ENCODE peak calls at places on chromosomes 4 and X, in four cellular contexts. H is fibroblast of mammary gland, A is SK-N-SH, S is colonic mucosa. J is an unnamed sample.

GRCh38 chrX:124325732-124326131 is 6.7 kb upstream of the TEX13D start:
- DNase-seq in H (no peak), A (no peak), S (no peak), J (no peak)

GRCh38 chrX:43836435-43837184 is 45.6 kb downstream of the MAOB start:
- DNase-seq in H (peak), A (peak), S (no peak), J (peak)

GRCh38 chrX:123665197-123665596 is 67.7 kb downstream of the THOC2 start:
- DNase-seq in H (peak), A (no peak), S (no peak), J (peak)

GRCh38 chr4:95318483-95318882 is 230.3 kb downstream of the UNC5C start:
- DNase-seq in H (no peak), A (peak), S (no peak), J (no peak)

GRCh38 chrX:119757979-119758681 is at the start of gene SOWAHD:
- DNase-seq in H (no peak), A (peak), S (peak), J (no peak)

GRCh38 chr4:142778430-142778829 is 67.7 kb downstream of the INPP4B start:
- DNase-seq in H (peak), A (no peak), S (no peak), J (peak)

GRCh38 chrX:103386332-103386731 is 10.0 kb downstream of the BEX3 start:
- DNase-seq in H (no peak), A (no peak), S (no peak), J (no peak)

GRCh38 chr4:3424522-3425095 is 17.2 kb upstream of the HGFAC start:
- DNase-seq in H (no peak), A (no peak), S (no peak), J (no peak)

GRCh38 chr4:151584101-151584500 is 175.1 kb downstream of the FHIP1A start:
- DNase-seq in H (no peak), A (no peak), S (no peak), J (no peak)

GRCh38 chr4:180296036-180296599 is 1947.1 kb upstream of the TENM3 start:
- DNase-seq in H (no peak), A (no peak), S (no peak), J (no peak)

GRCh38 chr4:6019316-6020263 is 1.4 kb upstream of the C4orf50 start:
- DNase-seq in H (peak), A (peak), S (peak), J (peak)

GRCh38 chr4:65242156-65242846 is 428.0 kb downstream of the EPHA5 start:
- DNase-seq in H (no peak), A (no peak), S (no peak), J (no peak)

GRCh38 chr4:992297-993110 is 700 bp downstream of the SLC26A1 start:
- DNase-seq in H (no peak), A (no peak), S (peak), J (no peak)

GRCh38 chr4:71430609-71431008 is 91.8 kb downstream of the SLC4A4 start:
- DNase-seq in H (no peak), A (no peak), S (no peak), J (no peak)

GRCh38 chr4:34824515-34824914 is 1419.8 kb downstream of the ARAP2 start:
- DNase-seq in H (no peak), A (no peak), S (no peak), J (no peak)

GRCh38 chr4:54054501-54054900 is 9.9 kb downstream of the CHIC2 start:
- DNase-seq in H (no peak), A (peak), S (no peak), J (no peak)

GRCh38 chr4:151681085-151681484 is 79.7 kb downstream of the GATB start:
- DNase-seq in H (no peak), A (no peak), S (no peak), J (no peak)

GRCh38 chr4:72302981-72303704 is 265.9 kb downstream of the ADAMTS3 start:
- DNase-seq in H (peak), A (peak), S (peak), J (peak)

GRCh38 chr4:15414601-15415091 is 13.2 kb upstream of the C1QTNF7 start:
- DNase-seq in H (peak), A (no peak), S (no peak), J (peak)

GRCh38 chr4:86961605-86962295 is 26.9 kb downstream of the AFF1 start:
- DNase-seq in H (peak), A (no peak), S (no peak), J (peak)

GRCh38 chrX:28847423-28847822 is 260.2 kb downstream of the IL1RAPL1 start:
- DNase-seq in H (peak), A (no peak), S (no peak), J (peak)

GRCh38 chr4:3780347-3781171 is 14.4 kb downstream of the ADRA2C start:
- DNase-seq in H (no peak), A (peak), S (peak), J (no peak)

GRCh38 chrX:87661761-87662160 is 144.2 kb downstream of the KLHL4 start:
- DNase-seq in H (no peak), A (no peak), S (no peak), J (no peak)

GRCh38 chrX:87664381-87664780 is 146.8 kb downstream of the KLHL4 start:
- DNase-seq in H (peak), A (peak), S (no peak), J (peak)

DNA sequence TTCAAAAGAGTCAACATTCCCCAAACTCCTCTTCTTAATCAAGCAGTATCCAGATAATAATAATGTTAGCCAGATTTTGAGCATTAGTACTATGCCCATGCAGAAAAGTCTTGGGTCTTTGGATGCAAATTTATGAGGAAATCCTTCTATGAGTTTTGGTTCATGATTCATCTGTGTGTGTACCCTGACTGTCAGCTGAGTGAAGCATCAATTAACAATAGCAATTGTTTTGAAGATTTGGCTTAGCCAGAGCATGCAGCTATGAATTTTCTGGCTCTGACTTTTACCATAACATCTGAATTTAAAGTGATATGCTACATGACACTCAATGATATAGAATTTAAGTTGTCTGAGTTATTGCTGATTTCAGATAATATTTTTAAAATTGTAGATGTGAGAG is 145.8 kb downstream of the KLHL4 start:
- DNase-seq in H (no peak), A (no peak), S (no peak), J (no peak)
- TF ChIP-seq CTCF in H (no peak), A (no peak), S (no peak), J (no peak)

GRCh38 chrX:154436290-154436596 is 711 bp upstream of the GDI1 start:
- DNase-seq in H (no peak), A (no peak), S (no peak), J (no peak)
- H3K4me3 ChIP-seq in H (peak), A (no peak), S (no peak), J (peak)

DNA sequence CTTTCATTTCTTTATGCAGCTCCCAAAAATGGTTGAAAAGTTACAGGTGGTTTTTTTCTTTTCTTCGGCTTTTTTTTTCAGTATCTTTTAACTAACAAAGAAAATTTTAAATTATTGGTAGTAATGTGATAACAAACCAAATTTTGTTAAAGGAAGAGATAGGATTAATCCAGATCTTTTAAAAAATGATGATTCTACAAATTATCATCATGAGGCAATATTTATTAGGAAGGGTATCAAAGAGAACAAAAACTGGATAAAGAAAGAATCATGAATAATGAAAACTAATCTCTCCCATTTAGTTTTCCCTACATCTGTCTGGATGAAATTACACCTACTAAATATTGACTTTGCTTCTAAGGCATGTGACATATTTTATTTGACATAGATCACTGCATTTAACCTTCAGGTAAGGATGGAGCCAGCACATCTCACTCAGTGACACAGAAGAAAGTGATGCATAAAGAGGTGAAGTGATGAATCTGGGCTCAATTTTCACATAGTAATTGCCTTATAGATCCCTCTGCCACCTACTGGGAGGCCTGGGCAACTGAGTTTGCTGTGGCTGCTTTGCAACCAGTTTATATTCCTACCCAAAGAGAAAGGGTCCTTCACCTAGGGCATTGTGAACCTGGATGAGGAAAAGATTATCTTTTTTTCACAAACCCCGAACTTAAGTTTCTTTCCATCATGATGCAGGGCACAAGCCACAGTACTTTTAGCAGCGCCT is 155.6 kb downstream of the HNRNPD start:
- DNase-seq in H (no peak), A (no peak), S (no peak), J (no peak)
- TF ChIP-seq CTCF in H (peak), A (peak), S (no peak), J (peak)

GRCh38 chrX:132023117-132023895 is at the start of gene STK26:
- DNase-seq in H (peak), A (peak), S (peak), J (peak)

GRCh38 chrX:132023896-132024386 is 839 bp downstream of the STK26 start:
- DNase-seq in H (peak), A (no peak), S (peak), J (no peak)

GRCh38 chrX:132025085-132025484 is 2.0 kb downstream of the STK26 start:
- DNase-seq in H (no peak), A (no peak), S (no peak), J (no peak)

GRCh38 chrX:132022863-132023116 is 312 bp upstream of the STK26 start:
- DNase-seq in H (no peak), A (no peak), S (no peak), J (no peak)

GRCh38 chrX:132022115-132022862 is 813 bp upstream of the STK26 start:
- DNase-seq in H (no peak), A (peak), S (peak), J (peak)
- H3K4me3 ChIP-seq in H (peak), A (peak), S (peak), J (peak)

GRCh38 chrX:115989686-115990085 is 180.9 kb upstream of the AGTR2 start:
- DNase-seq in H (no peak), A (no peak), S (no peak), J (no peak)

DNA sequence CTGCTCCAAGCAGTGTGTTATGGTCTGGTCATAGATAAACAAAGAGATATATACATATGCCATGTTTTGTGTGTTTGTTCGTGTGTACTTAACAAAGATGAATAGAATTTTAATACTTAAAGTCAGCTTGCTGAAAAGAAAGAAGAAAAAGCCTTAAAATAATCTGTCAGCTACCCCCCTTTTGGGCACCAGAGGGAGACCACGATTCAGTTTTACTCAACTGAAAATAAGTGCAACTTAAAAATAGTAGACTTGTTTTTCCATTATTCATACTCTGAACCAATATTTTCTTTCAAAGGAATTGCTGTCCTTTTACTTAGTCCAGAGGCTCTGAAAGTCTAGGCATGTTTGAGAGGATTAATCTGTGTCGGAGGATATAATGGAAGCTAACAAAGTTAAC is 181.7 kb upstream of the AGTR2 start:
- DNase-seq in H (no peak), A (peak), S (no peak), J (no peak)
- TF ChIP-seq CTCF in H (peak), A (peak), S (no peak), J (peak)

DNA sequence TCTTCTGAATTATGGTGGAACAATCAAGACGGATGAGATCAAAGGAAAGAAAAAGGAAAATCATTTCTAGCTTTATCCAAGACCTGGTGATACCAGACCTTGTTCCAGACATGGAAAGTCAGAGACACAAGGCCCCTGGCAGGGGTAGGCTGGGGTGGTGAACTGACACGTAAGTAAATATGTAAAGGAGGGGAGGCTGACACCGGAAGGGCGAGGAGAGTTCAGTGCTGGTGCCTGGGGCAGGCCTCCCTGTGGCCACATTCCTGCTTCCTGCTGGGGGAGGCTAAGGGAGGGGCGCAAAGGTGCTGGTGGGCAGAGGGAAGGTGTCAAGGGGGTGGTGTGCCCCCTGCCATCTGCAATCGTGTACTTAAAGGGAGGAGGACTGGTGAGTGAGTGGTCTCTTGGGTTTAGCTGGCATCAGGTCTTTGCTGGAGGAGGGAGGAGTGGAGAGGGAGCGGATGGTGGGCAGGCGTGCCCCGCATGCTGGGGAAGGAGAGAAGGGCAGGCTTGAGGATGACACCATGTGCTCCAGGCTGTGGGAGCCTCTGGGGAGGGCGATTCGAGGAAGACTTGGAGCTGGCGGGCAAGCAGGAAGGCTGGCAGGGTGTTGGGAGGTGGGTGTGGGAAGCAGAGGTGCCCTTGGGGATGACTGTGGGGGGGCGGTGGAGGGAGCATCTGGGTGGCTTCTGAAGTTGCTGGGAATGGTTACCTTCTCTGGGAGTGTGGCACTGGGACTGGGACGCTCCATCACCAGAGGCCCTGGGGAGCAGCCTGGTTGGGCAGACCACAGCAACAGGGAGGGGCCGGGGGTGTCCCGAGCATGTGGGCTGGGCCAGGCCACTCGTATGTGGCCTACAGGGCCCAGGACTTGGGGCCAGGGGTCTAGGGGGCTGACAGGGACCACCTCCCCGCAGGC is 30.6 kb upstream of the AFAP1 start:
- DNase-seq in H (no peak), A (peak), S (peak), J (no peak)
- H3K4me3 ChIP-seq in H (no peak), A (no peak), S (peak), J (peak)